ENCODE peak calls at places on chromosomes 12 and 14, in ten cellular contexts. D is GM23338, B is SK-N-SH, K is HCT116, H is transverse colon, Z is prostate gland, F is stomach, Q is sigmoid colon, A is breast epithelium, R is esophagus muscularis mucosa. E is an unnamed sample. For H3K27me3, the result is how much of the 10 kb centered on the place peaks cover.

GRCh38 chr12:131604146-131604844 is 106.6 kb upstream of the SFSWAP start:
- DNase-seq in D (no peak), B (no peak), K (no peak), H (peak), Z (no peak), F (no peak), Q (no peak), A (no peak), R (no peak), E (no peak)

GRCh38 chr12:53504004-53504920 is 3.0 kb downstream of the NPFF start:
- DNase-seq in D (no peak), B (no peak), K (no peak), H (no peak), Z (no peak), F (no peak), Q (peak), A (no peak), R (no peak), E (no peak)

GRCh38 chr14:102957222-102957621 is 34.8 kb downstream of the AMN start:
- DNase-seq in D (no peak), B (peak), K (no peak), H (no peak), Z (no peak), F (no peak), Q (no peak), A (no peak), R (no peak), E (no peak)

GRCh38 chr12:30047499-30048262 is 263.9 kb upstream of the TMTC1 start:
- DNase-seq in D (no peak), B (no peak), K (no peak), H (no peak), Z (no peak), F (no peak), Q (no peak), A (no peak), R (no peak), E (no peak)

GRCh38 chr12:2672863-2673262 is 121.9 kb upstream of the FKBP4 start:
- DNase-seq in D (no peak), B (no peak), K (no peak), H (no peak), Z (no peak), F (no peak), Q (no peak), A (no peak), R (no peak), E (no peak)

GRCh38 chr12:102118874-102119273 is 1.0 kb downstream of the NUP37 start:
- DNase-seq in D (no peak), B (no peak), K (no peak), H (no peak), Z (no peak), F (no peak), Q (no peak), A (no peak), R (no peak), E (no peak)

GRCh38 chr14:56135001-56135400 is 16.8 kb downstream of the PELI2 start:
- DNase-seq in D (no peak), B (no peak), K (no peak), H (no peak), Z (no peak), F (peak), Q (no peak), A (no peak), R (no peak), E (no peak)

GRCh38 chr14:27686137-27686536 is 1080.5 kb upstream of the FOXG1 start:
- DNase-seq in D (no peak), B (no peak), K (no peak), H (no peak), Z (no peak), F (no peak), Q (no peak), A (no peak), R (no peak), E (no peak)

GRCh38 chr14:59483360-59483759 is 848 bp downstream of the L3HYPDH start:
- DNase-seq in D (no peak), B (no peak), K (peak), H (no peak), Z (no peak), F (no peak), Q (no peak), A (no peak), R (no peak), E (peak)

GRCh38 chr12:121996050-121996944 is 25.4 kb upstream of the BCL7A start:
- DNase-seq in D (no peak), B (no peak), K (no peak), H (no peak), Z (no peak), F (no peak), Q (no peak), A (no peak), R (no peak), E (no peak)

GRCh38 chr12:106446429-106447092 is 89.0 kb downstream of the POLR3B start:
- DNase-seq in D (no peak), B (no peak), K (no peak), H (no peak), Z (no peak), F (no peak), Q (no peak), A (no peak), R (no peak), E (no peak)

GRCh38 chr12:116497051-116497529 is 62.1 kb upstream of the MAP1LC3B2 start:
- DNase-seq in D (no peak), B (no peak), K (peak), H (peak), Z (peak), F (peak), Q (no peak), A (peak), R (no peak), E (no peak)

GRCh38 chr12:232731-233614 is 19.0 kb upstream of the SLC6A12 start:
- DNase-seq in D (no peak), B (no peak), K (no peak), H (no peak), Z (no peak), F (peak), Q (no peak), A (no peak), R (no peak), E (no peak)

GRCh38 chr12:76480800-76481199 is 78.8 kb downstream of the OSBPL8 start:
- DNase-seq in D (no peak), B (no peak), K (no peak), H (no peak), Z (no peak), F (no peak), Q (no peak), A (no peak), R (no peak), E (no peak)

GRCh38 chr14:97267509-97267908 is 470.3 kb downstream of the VRK1 start:
- DNase-seq in D (no peak), B (no peak), K (peak), H (no peak), Z (no peak), F (no peak), Q (no peak), A (no peak), R (peak), E (no peak)

DNA sequence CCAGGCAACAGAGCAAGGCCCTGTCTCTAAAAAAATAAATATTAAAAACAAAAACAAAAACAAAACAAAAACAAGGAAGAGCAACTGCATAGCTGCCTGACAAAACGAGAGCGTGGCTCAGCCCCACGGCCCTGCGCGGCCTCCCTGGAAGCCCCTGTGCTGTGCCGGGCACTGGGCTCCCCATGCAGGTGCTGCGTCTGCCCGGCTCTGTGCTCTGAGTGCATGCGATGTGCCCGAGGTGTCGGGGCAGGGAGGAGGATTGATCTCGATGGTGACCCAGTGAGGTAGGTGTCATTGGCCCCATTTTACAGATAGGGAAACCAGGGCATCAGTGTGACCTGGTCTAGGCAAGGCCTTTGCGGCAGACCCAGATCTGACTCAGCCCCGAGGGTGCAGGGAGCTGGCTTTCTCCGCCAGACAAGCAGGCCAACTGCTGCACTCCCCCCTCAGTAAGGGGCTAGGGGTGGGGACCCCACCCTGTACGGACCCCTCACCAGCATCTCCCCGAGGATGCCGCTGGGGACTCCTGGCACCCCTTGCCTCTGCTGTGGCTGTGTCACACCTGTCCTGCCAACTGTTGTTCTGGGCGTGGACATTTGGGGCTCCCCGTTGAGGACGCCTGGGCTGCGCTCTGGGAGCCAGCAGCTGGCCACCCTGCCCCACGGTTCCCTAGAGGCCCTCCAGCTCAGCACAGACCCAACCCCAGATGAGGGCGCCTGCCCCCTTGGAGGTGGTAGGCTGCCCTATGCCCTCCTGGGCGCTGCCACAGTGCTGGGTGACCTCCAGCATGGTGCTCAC is 15.3 kb downstream of the GPR132 start:
- DNase-seq in D (no peak), B (peak), K (no peak), H (no peak), Z (no peak), F (no peak), Q (no peak), A (no peak), R (no peak), E (no peak)
- H3K27ac ChIP-seq in D (no peak), B (no peak), K (peak), H (no peak), Z (no peak), F (no peak), Q (no peak), A (no peak), R (no peak), E (no peak)

GRCh38 chr14:89956294-89957009 is 725 bp downstream of the TDP1 start:
- DNase-seq in D (peak), B (no peak), K (peak), H (peak), Z (peak), F (peak), Q (peak), A (peak), R (no peak), E (no peak)
- TF ChIP-seq POLR2AphosphoS5 in D (no peak), B (peak), K (no peak), H (no peak), Z (peak), F (peak), Q (peak), A (no peak), R (peak), E (no peak)

DNA sequence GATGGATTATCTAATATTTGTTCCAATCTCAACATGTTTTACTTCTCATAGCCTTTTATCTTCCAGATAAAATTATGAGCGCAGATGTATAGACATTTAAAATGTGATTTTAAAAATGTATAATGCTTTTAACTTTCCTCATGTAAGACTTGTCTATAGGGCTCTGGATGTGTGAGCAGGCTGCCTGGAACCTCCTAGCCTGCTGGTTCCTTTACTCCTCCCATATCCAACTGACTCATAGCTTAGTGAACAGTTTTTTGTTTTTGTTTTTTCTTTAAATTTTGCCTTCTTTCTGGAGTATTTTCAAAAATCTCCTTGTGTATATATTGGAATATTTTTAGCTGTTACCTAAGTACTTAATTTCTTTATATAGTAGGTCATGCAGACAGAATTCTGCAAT is 115.4 kb downstream of the PDE3A start:
- DNase-seq in D (no peak), B (no peak), K (no peak), H (no peak), Z (no peak), F (no peak), Q (no peak), A (no peak), R (no peak), E (no peak)
- H3K27me3 ChIP-seq in D (under half), B (under half), K (under half), H (under half), Z (under half), F (under half), Q (under half), A (under half), R (under half), E (under half)

GRCh38 chr14:34715108-34715863 is 893 bp upstream of the CFL2 start:
- DNase-seq in D (no peak), B (no peak), K (no peak), H (no peak), Z (no peak), F (no peak), Q (no peak), A (no peak), R (no peak), E (no peak)
- H3K27ac ChIP-seq in D (no peak), B (peak), K (peak), H (peak), Z (peak), F (peak), Q (peak), A (peak), R (peak), E (peak)

DNA sequence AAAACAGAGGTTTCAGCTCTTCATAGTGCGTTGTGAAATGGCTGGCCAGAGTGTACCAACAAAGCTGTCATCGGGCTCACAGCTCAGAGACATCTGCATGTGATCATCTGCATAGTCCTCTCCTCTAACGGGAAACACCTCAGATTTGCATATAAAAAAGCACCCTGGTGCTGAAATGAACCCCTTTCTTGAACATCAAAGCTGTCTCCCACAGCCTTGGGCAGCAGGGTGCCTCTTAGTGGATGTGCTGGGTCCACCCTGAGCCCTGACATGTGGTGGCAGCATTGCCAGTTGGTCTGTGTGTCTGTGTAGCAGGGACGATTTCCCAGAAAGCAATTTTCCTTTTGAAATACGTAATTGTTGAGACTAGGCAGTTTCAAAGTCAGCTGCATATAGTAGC is 14.3 kb upstream of the PAPLN start:
- DNase-seq in D (no peak), B (no peak), K (no peak), H (no peak), Z (no peak), F (no peak), Q (no peak), A (no peak), R (no peak), E (no peak)
- TF ChIP-seq POLR2AphosphoS5 in D (no peak), B (no peak), K (no peak), H (no peak), Z (no peak), F (no peak), Q (peak), A (no peak), R (peak), E (no peak)

GRCh38 chr12:125412506-125412905 is 347.3 kb downstream of the AACS start:
- DNase-seq in D (no peak), B (no peak), K (no peak), H (no peak), Z (no peak), F (no peak), Q (no peak), A (no peak), R (no peak), E (no peak)

GRCh38 chr12:125418902-125419564 is 353.8 kb downstream of the AACS start:
- DNase-seq in D (no peak), B (no peak), K (no peak), H (no peak), Z (no peak), F (no peak), Q (no peak), A (no peak), R (no peak), E (no peak)

DNA sequence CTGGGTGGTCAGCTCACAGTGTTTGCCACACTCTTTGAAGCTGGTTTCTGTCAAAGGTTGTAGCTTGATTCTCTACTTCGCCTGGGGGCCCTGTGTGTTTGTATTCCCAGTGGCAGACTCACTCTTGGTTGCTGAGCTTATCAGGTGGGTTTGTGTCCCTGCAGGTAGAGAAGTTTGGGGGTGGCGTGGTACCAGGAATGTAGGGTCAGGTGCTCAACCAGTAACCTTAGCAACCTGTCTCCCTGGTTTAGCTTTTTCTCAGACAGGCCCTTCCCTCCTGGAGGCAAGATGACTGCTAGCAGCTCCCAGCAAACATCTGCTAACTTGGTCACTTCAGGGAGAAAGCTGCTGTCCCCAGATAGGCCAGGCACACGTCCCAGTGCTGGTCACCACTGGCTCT is 352.2 kb downstream of the AACS start:
- DNase-seq in D (no peak), B (no peak), K (no peak), H (no peak), Z (no peak), F (no peak), Q (no peak), A (no peak), R (no peak), E (no peak)
- H3K27me3 ChIP-seq in D (under half), B (under half), K (under half), H (under half), Z (under half), F (under half), Q (under half), A (under half), R (under half), E (under half)

GRCh38 chr14:62777510-62777909 is 267.7 kb downstream of the KCNH5 start:
- DNase-seq in D (no peak), B (no peak), K (no peak), H (no peak), Z (no peak), F (no peak), Q (no peak), A (no peak), R (no peak), E (no peak)

GRCh38 chr14:62778310-62778709 is 266.9 kb downstream of the KCNH5 start:
- DNase-seq in D (no peak), B (no peak), K (no peak), H (no peak), Z (no peak), F (no peak), Q (no peak), A (no peak), R (no peak), E (no peak)

GRCh38 chr14:62776300-62776699 is 269.0 kb downstream of the KCNH5 start:
- DNase-seq in D (no peak), B (no peak), K (no peak), H (no peak), Z (no peak), F (no peak), Q (no peak), A (no peak), R (no peak), E (no peak)

GRCh38 chr14:62778847-62779246 is 266.4 kb downstream of the KCNH5 start:
- DNase-seq in D (no peak), B (no peak), K (no peak), H (no peak), Z (no peak), F (no peak), Q (no peak), A (no peak), R (no peak), E (no peak)
- H3K27ac ChIP-seq in D (no peak), B (no peak), K (no peak), H (no peak), Z (no peak), F (no peak), Q (no peak), A (no peak), R (no peak), E (no peak)

E was measured in Panc1.